ENCODE peak calls at places on chromosomes 4 and X, in seven cellular contexts. T, N, P, X, G, L and E are unnamed samples.

GRCh38 chr4:78645853-78646757 is 94.5 kb downstream of the ANXA3 start:
- DNase-seq in T (peak), N (peak), P (peak), X (peak), G (no peak), L (no peak), E (no peak)

GRCh38 chr4:183129675-183130074 is 30.6 kb downstream of the WWC2 start:
- DNase-seq in T (no peak), N (no peak), P (no peak), X (no peak), G (no peak), L (no peak), E (no peak)

GRCh38 chr4:95268819-95269565 is 279.8 kb downstream of the UNC5C start:
- DNase-seq in T (no peak), N (no peak), P (no peak), X (no peak), G (no peak), L (peak), E (no peak)

GRCh38 chr4:113006632-113007031 is 42.8 kb upstream of the ANK2 start:
- DNase-seq in T (no peak), N (no peak), P (no peak), X (no peak), G (no peak), L (no peak), E (no peak)

GRCh38 chr4:8896506-8896905 is 24.9 kb upstream of the HMX1 start:
- DNase-seq in T (no peak), N (no peak), P (no peak), X (no peak), G (no peak), L (no peak), E (no peak)

GRCh38 chr4:2340272-2341061 is 78.0 kb downstream of the ZFYVE28 start:
- DNase-seq in T (no peak), N (peak), P (no peak), X (peak), G (peak), L (no peak), E (no peak)

GRCh38 chrX:11381464-11381863 is 88.3 kb downstream of the AMELX start:
- DNase-seq in T (peak), N (peak), P (peak), X (no peak), G (no peak), L (peak), E (no peak)

GRCh38 chrX:47634871-47635575 is 5.3 kb upstream of the CFP start:
- DNase-seq in T (no peak), N (no peak), P (no peak), X (no peak), G (no peak), L (no peak), E (no peak)

GRCh38 chr4:169103966-169104412 is 93.9 kb upstream of the CBR4 start:
- DNase-seq in T (peak), N (no peak), P (peak), X (no peak), G (no peak), L (peak), E (no peak)

GRCh38 chrX:105451426-105451825 is 230.9 kb upstream of the TEX13A start:
- DNase-seq in T (no peak), N (no peak), P (no peak), X (no peak), G (no peak), L (no peak), E (no peak)

GRCh38 chr4:163380703-163381102 is 37.0 kb downstream of the NPY5R start:
- DNase-seq in T (no peak), N (no peak), P (no peak), X (no peak), G (no peak), L (no peak), E (no peak)